ENCODE peak calls at places on chromosomes 4 and X, in ten cellular contexts. V is endothelial cell; S is psoas muscle; D is GM13976; K is CD8-positive, alpha-beta T cell; P is nephron progenitor cell; C is prostate gland; R is transverse colon; B is HFF-Myc; I is lower lobe of right lung. F is an unnamed sample.

GRCh38 chr4:40059362-40059761 is 2.7 kb downstream of the N4BP2 start:
- DNase-seq in R (no peak), K (no peak), C (no peak), V (no peak), B (no peak), P (no peak), I (no peak), S (no peak), D (no peak), F (no peak)

GRCh38 chr4:5932021-5932553 is 39.2 kb upstream of the CRMP1 start:
- DNase-seq in C (no peak), V (no peak), D (no peak), R (no peak), P (no peak), I (no peak), K (no peak), S (no peak), B (no peak), F (no peak)

GRCh38 chr4:94452476-94453300 is 946 bp downstream of the PDLIM5 start:
- DNase-seq in K (peak), B (no peak), V (peak), P (peak), R (peak), I (peak), C (peak), S (peak), D (peak), F (peak)

GRCh38 chr4:99507762-99508161 is 3.1 kb upstream of the C4orf17 start:
- DNase-seq in S (no peak), R (no peak), B (no peak), P (no peak), I (no peak), D (no peak), K (no peak), C (no peak), V (no peak), F (no peak)

GRCh38 chr4:158018090-158018808 is 154.6 kb downstream of the GASK1B start:
- DNase-seq in B (no peak), R (no peak), D (no peak), S (no peak), P (no peak), I (no peak), C (no peak), V (no peak), K (no peak), F (no peak)

GRCh38 chr4:129254126-129254525 is 158.2 kb downstream of the C4orf33 start:
- DNase-seq in P (no peak), C (no peak), K (no peak), D (no peak), S (no peak), B (no peak), R (no peak), I (no peak), V (no peak), F (no peak)

GRCh38 chr4:1226167-1226514 is 22.8 kb downstream of the CTBP1 start:
- DNase-seq in B (no peak), C (no peak), P (no peak), S (peak), I (no peak), D (no peak), R (no peak), V (no peak), K (no peak), F (no peak)

GRCh38 chrX:11010476-11010875 is 100.7 kb upstream of the HCCS start:
- DNase-seq in I (no peak), P (no peak), D (no peak), S (no peak), C (no peak), R (no peak), V (no peak), B (no peak), K (no peak), F (no peak)

GRCh38 chrX:13649823-13650222 is 3.1 kb upstream of the TCEANC start:
- DNase-seq in K (no peak), C (no peak), I (no peak), P (no peak), S (no peak), R (no peak), D (no peak), V (no peak), B (peak), F (no peak)

GRCh38 chrX:13645464-13646153 is 7.3 kb upstream of the TCEANC start:
- DNase-seq in D (no peak), I (no peak), V (no peak), K (no peak), R (no peak), C (no peak), B (no peak), S (no peak), P (no peak), F (no peak)

GRCh38 chrX:13647709-13648212 is 5.2 kb upstream of the TCEANC start:
- DNase-seq in B (no peak), R (peak), D (no peak), P (no peak), S (peak), C (no peak), V (no peak), K (peak), I (peak), F (no peak)

GRCh38 chrX:13650318-13650717 is 2.6 kb upstream of the TCEANC start:
- DNase-seq in I (no peak), B (no peak), P (no peak), V (no peak), S (no peak), D (no peak), R (no peak), K (no peak), C (no peak), F (no peak)

DNA sequence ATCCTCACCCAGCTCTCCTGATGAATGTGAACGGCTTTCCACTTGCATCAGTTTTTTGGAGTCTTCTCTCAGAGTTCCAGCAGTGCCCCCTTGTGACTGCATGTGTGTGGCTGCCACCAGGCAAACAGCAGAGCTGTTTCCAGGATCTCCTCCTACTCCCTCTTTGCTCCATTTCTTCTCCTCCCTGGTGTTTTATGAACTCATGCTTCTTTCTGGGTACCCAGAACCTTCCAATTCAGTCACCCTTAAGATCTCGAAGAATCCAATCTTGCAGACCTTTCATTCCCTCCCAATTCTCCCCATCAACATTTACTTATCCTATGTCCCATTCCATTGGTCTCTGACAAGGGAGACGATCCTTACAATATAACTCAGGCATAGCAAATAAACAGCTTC is 6.8 kb upstream of the TCEANC start:
- DNase-seq in I (peak), K (no peak), D (peak), P (peak), B (peak), V (peak), S (peak), R (peak), C (peak), F (no peak)
- TF ChIP-seq CTCF in I (peak), K (no peak), D (peak), P (peak), B (peak), V (no peak), S (peak), R (peak), C (peak), F (peak)

GRCh38 chrX:131747173-131747572 is 203.3 kb downstream of the OR13H1 start:
- DNase-seq in C (no peak), S (peak), K (peak), D (peak), R (peak), P (no peak), V (no peak), B (no peak), I (no peak), F (peak)
- TF ChIP-seq CTCF in C (no peak), S (peak), K (no peak), D (peak), R (no peak), P (no peak), V (no peak), B (no peak), I (no peak), F (peak)

DNA sequence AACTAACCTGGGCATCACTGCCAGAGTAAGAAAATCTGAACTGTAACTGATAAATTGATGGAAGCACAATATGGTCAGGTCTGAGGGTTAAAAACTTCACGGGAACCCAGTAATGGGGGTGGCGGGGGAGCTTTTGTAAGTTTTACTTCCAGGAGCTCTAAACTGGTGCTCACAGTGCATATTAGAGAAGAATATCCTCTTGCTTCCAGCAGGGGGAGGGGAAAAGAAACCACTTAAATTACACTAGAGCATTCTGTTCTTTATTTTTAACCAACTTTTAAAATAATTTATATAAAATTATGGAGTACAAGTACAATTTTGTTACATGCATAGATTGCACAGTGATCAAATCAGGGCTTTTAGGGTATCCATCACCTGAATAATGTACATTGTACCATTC is 33.7 kb downstream of the WDR17 start:
- DNase-seq in V (no peak), I (no peak), K (no peak), S (no peak), P (no peak), C (no peak), D (no peak), B (no peak), R (no peak), F (no peak)
- TF ChIP-seq CTCF in V (peak), I (no peak), K (no peak), S (no peak), P (no peak), C (no peak), D (no peak), B (no peak), R (no peak), F (no peak)

GRCh38 chr4:27338530-27338929 is 477.9 kb downstream of the STIM2 start:
- DNase-seq in I (no peak), K (no peak), P (no peak), S (no peak), D (no peak), R (no peak), B (no peak), C (no peak), V (no peak), F (no peak)
- TF ChIP-seq CTCF in I (no peak), K (no peak), P (no peak), S (no peak), D (no peak), R (no peak), B (no peak), C (no peak), V (no peak), F (no peak)

GRCh38 chrX:46683023-46683422 is 75.9 kb downstream of the SLC9A7 start:
- DNase-seq in I (no peak), D (no peak), R (no peak), S (no peak), C (no peak), K (no peak), P (no peak), V (no peak), B (no peak), F (no peak)

GRCh38 chrX:46687619-46688018 is 71.3 kb downstream of the SLC9A7 start:
- DNase-seq in C (no peak), I (no peak), B (no peak), S (no peak), K (no peak), D (no peak), P (no peak), V (no peak), R (no peak), F (no peak)

GRCh38 chrX:46681849-46682248 is 77.1 kb downstream of the SLC9A7 start:
- DNase-seq in S (no peak), P (no peak), D (no peak), V (no peak), B (no peak), C (no peak), R (no peak), I (no peak), K (no peak), F (no peak)

GRCh38 chrX:46690818-46691217 is 68.1 kb downstream of the SLC9A7 start:
- DNase-seq in B (no peak), S (no peak), V (no peak), K (no peak), P (no peak), D (no peak), C (no peak), I (no peak), R (no peak), F (no peak)

DNA sequence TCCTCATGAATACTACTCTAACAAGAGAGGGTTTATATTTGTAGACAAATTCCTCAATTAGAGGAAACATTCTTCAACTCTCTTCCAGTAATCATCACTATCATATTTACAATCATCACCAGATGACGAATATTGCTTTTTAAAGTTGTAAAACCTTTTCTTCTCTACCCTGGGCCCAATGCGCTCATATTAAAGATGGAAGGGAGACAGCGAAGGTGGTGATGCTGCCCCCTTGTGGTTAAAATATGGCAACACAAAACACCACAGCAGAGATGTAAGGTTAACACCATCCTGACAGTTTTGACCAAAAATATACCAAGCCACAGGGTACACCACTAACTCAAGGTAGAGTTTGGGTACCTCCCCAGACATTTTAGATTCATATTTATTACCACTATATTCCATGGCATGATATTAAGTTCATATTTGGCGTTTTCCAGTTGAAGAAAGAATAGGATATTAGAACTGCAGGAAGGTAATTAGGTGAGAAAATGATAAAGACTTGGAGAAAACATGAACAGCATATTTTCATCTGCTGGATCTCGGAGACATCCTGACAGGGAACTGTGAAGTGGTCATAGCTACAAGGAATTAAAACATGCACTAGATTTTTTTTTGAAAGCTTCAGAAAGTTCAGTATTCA is 72.8 kb downstream of the SLC9A7 start:
- DNase-seq in I (no peak), K (peak), D (peak), V (peak), B (no peak), P (peak), C (peak), R (peak), S (no peak), F (no peak)
- TF ChIP-seq CTCF in I (peak), K (peak), D (peak), V (peak), B (peak), P (peak), C (peak), R (peak), S (peak), F (peak)

GRCh38 chrX:37926700-37927099 is 79.3 kb upstream of the DYNLT3 start:
- DNase-seq in P (no peak), R (no peak), D (peak), I (no peak), V (no peak), S (no peak), B (no peak), K (no peak), C (no peak), F (peak)
- TF ChIP-seq CTCF in P (peak), R (peak), D (peak), I (peak), V (peak), S (peak), B (peak), K (peak), C (peak), F (peak)